ENCODE peak calls at places on chromosome 10, in nine cellular contexts. W is HCT116, I is PC-9, P is left ventricle myocardium inferior, N is endodermal cell, S is adrenal gland, U is fibroblast of lung, B is right atrium auricular region, G is substantia nigra. R is an unnamed sample.

GRCh38 chr10:99859585-99859984 is 77.1 kb downstream of the ABCC2 start:
- DNase-seq in G (no peak), S (no peak), U (no peak), I (peak; percentile 21), P (no peak), N (peak; percentile 86), B (no peak), W (peak; percentile 60), R (no peak)

GRCh38 chr10:974038-974784 is 14.0 kb upstream of the GTPBP4 start:
- DNase-seq in I (peak; percentile 11), U (no peak), N (peak; percentile 81), P (no peak), W (no peak), S (peak; percentile 58), B (no peak), G (no peak), R (peak; percentile 92)

GRCh38 chr10:97563337-97563736 is 9.2 kb upstream of the ANKRD2 start:
- DNase-seq in W (no peak), P (no peak), G (no peak), S (no peak), I (no peak), U (no peak), B (no peak), N (no peak), R (no peak)

GRCh38 chr10:100022403-100022802 is 12.7 kb upstream of the DNMBP start:
- DNase-seq in N (no peak), S (no peak), U (peak; percentile 77), P (no peak), G (no peak), B (no peak), W (no peak), I (no peak), R (no peak)

GRCh38 chr10:86363184-86363832 is 3.3 kb downstream of the GRID1 start:
- DNase-seq in G (no peak), B (no peak), S (peak; percentile 66), W (no peak), P (peak; percentile 45), N (peak; percentile 92), I (peak; percentile 46), U (no peak), R (no peak)

GRCh38 chr10:50501478-50501877 is 122.3 kb downstream of the SGMS1 start:
- DNase-seq in U (peak; percentile 69), B (no peak), W (no peak), S (no peak), N (no peak), G (no peak), I (no peak), P (no peak), R (peak; percentile 63)

GRCh38 chr10:74460812-74461211 is 309.8 kb downstream of the ADK start:
- DNase-seq in N (no peak), P (no peak), S (no peak), B (no peak), I (no peak), W (no peak), U (peak; percentile 8), G (no peak), R (peak; percentile 22)

GRCh38 chr10:66836057-66836456 is 89.8 kb upstream of the LRRTM3 start:
- DNase-seq in I (peak; percentile 32), B (no peak), W (no peak), P (no peak), N (no peak), G (no peak), S (no peak), U (peak; percentile 50), R (no peak)

GRCh38 chr10:47264797-47265281 is 35.2 kb upstream of the GDF10 start:
- DNase-seq in U (no peak), P (no peak), B (no peak), I (no peak), N (no peak), S (no peak), G (no peak), W (no peak), R (peak; percentile 25)

GRCh38 chr10:32954080-32954479 is 4.0 kb downstream of the ITGB1 start:
- DNase-seq in G (no peak), P (no peak), I (no peak), B (no peak), W (no peak), N (no peak), S (no peak), U (no peak), R (no peak)

GRCh38 chr10:103548006-103548405 is 54.5 kb downstream of the NEURL1 start:
- DNase-seq in N (no peak), I (no peak), U (no peak), W (no peak), G (no peak), P (no peak), B (no peak), S (no peak), R (no peak)

GRCh38 chr10:51029172-51029641 is 45.1 kb upstream of the PRKG1 start:
- DNase-seq in P (no peak), G (no peak), U (no peak), I (no peak), B (no peak), W (no peak), S (no peak), N (no peak), R (no peak)

GRCh38 chr10:26215923-26216576 is 524 bp upstream of the GAD2 start:
- DNase-seq in S (no peak), U (no peak), I (no peak), B (no peak), N (peak; percentile 90), W (no peak), G (no peak), P (no peak), R (peak; percentile 4)

GRCh38 chr10:73054286-73054685 is 42.4 kb downstream of the P4HA1 start:
- DNase-seq in B (no peak), S (no peak), W (no peak), G (no peak), P (no peak), U (no peak), I (no peak), N (no peak), R (no peak)

GRCh38 chr10:3476186-3476585 is 303.6 kb upstream of the PITRM1 start:
- DNase-seq in B (no peak), N (no peak), I (no peak), G (no peak), U (no peak), W (no peak), S (no peak), P (no peak), R (peak; percentile 3)

GRCh38 chr10:48465860-48466521 is 138.9 kb downstream of the ARHGAP22 start:
- DNase-seq in I (no peak), G (no peak), N (peak; percentile 62), P (no peak), U (no peak), W (no peak), B (no peak), S (peak; percentile 34), R (no peak)

GRCh38 chr10:76397210-76397881 is 965.9 kb downstream of the LRMDA start:
- DNase-seq in N (no peak), I (no peak), P (peak; percentile 22), S (peak; percentile 88), W (no peak), B (no peak), G (no peak), U (peak; percentile 42), R (no peak)
- H3K27ac ChIP-seq in N (peak overlapping the region; percentile 46), I (no peak overlapping the region), P (peak overlapping the region; percentile 67), S (no peak overlapping the region), W (no peak overlapping the region), B (peak overlapping the region; percentile 39), G (no peak overlapping the region), U (no peak overlapping the region), R (no peak overlapping the region)

DNA sequence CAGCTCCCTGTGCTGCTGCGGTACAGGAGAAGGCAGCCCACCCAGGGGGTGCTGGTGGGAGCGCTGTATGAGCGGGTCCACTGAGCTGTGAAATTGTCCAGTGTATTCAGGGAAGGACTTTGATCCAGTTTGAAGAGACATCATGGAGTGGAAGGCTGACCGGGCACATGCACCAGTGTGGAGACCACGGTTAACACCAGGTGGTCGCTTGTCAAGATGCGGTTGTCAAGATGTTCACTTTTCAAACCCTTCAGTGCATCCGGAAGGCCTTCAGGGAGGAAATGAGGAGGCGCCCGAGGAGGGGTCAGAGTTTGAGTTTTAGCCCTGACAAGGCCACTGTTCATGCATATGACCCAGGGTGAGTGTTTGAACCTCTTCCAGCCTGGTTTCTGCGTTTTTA is 6.1 kb downstream of the DOCK1 start:
- DNase-seq in W (no peak), U (no peak), S (no peak), P (no peak), N (no peak), G (no peak), B (no peak), I (no peak), R (no peak)
- H3K27ac ChIP-seq in W (no peak overlapping the region), U (no peak overlapping the region), S (no peak overlapping the region), P (no peak overlapping the region), N (no peak overlapping the region), G (no peak overlapping the region), B (no peak overlapping the region), I (no peak overlapping the region), R (no peak overlapping the region)

DNA sequence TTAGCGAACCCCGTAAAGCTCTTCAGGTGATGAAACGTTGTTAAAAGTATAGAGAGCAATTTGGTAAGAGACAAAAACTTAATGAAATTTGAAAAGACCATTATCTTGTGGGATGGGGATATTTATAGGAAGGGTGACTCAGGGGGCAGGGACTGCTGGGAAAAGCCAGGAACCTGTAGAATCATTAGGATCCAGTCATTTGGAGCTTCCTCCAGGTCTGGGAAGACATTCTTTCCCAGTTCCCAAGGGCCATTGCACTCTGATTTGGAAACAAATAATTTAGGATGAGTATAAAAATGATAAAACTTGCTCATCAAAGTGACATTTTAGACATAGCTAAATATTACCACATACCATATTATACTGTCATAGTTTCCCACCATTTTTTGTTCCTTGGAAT is 143.9 kb downstream of the PFKFB3 start:
- DNase-seq in I (no peak), G (no peak), U (no peak), N (no peak), W (no peak), P (no peak), S (no peak), B (no peak), R (no peak)
- H3K27ac ChIP-seq in I (no peak overlapping the region), G (no peak overlapping the region), U (no peak overlapping the region), N (no peak overlapping the region), W (no peak overlapping the region), P (no peak overlapping the region), S (no peak overlapping the region), B (no peak overlapping the region), R (no peak overlapping the region)

DNA sequence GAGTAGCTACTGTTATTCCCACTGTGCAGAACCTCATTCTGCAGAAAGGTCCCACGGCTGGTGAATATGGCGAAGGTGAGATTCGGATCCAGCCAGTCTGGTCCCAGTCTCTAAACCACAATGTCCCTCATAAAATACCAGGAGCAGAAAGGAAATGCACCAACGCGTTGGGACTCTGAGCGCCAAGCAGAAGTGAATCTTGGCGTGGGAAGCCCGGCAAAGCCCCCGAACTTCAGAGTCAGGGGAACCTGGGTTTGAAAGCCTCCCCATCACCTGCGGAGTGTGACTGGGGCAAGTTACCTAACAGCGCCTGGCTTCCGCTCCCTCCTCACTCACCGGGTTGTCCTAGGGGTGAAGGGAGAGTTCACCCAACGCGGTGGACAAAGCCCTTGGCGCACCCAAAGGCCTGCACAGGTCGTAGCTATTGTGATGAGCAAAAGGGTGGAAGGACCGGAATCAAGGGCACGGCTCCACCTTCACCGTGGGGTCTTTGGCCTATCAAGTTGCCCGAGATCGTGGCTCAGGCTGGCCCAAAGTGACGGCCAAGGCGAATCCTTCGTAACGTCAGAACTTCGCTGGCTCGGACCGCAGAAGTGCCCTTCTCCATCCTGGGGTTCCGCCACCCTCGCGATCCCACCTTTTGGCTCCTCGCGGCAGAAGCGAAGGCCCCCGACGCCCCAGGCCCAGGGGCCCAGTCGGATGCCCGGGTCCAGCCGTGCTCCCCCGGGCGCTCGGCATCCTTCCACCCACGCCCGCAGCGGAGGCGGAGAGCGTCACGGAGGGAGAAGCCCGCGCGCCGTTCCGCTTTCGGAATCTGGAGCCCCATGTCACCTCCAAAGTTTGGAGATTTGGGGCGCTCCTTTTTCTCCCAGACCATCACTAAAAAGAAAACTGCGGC is 811 bp downstream of the RGS10 start:
- DNase-seq in S (no peak), U (no peak), B (no peak), P (peak; percentile 32), W (no peak), G (no peak), I (peak; percentile 23), N (peak; percentile 66), R (no peak)
- H3K27ac ChIP-seq in S (no peak overlapping the region), U (peak overlapping the region; percentile 1), B (peak overlapping the region; percentile 70), P (peak overlapping the region; percentile 50), W (peak overlapping the region; percentile 87), G (peak overlapping the region; percentile 37), I (peak overlapping the region; percentile 12), N (no peak overlapping the region), R (no peak overlapping the region)